ENCODE peak calls at places on chromosomes 5 and 9, in four cellular contexts. H is HepG2, X is HCT116, C is SK-N-SH. R is an unnamed sample.

GRCh38 chr5:135139397-135140134 is 105.5 kb upstream of the PITX1 start:
- DNase-seq in X (peak), C (no peak), H (peak), R (no peak)

GRCh38 chr5:137753227-137753985 is 757 bp downstream of the HNRNPA0 start:
- DNase-seq in H (no peak), C (peak), X (no peak), R (no peak)

GRCh38 chr5:191036-191948 is at the start of gene LRRC14B:
- DNase-seq in X (no peak), C (no peak), H (no peak), R (peak)

GRCh38 chr9:36204906-36205547 is 14.3 kb downstream of the CLTA start:
- DNase-seq in X (no peak), H (no peak), C (peak), R (peak)

GRCh38 chr5:14415516-14416074 is 166.0 kb upstream of the OTULINL start:
- DNase-seq in H (no peak), X (no peak), C (no peak), R (no peak)

GRCh38 chr5:56549096-56549886 is 266.1 kb upstream of the MAP3K1 start:
- DNase-seq in H (no peak), C (no peak), X (no peak), R (no peak)

GRCh38 chr5:95644351-95645042 is 2.1 kb upstream of the RFESD start:
- DNase-seq in C (peak), X (peak), H (peak), R (peak)

GRCh38 chr5:142621227-142621626 is 64.7 kb downstream of the FGF1 start:
- DNase-seq in C (no peak), H (no peak), X (no peak), R (no peak)

GRCh38 chr5:64384761-64385160 is 121.1 kb upstream of the RGS7BP start:
- DNase-seq in C (peak), H (peak), X (peak), R (peak)

GRCh38 chr5:102865510-102866314 is 110.6 kb downstream of the PAM start:
- DNase-seq in X (peak), C (peak), H (no peak), R (peak)

GRCh38 chr9:36149197-36149596 is 12.7 kb downstream of the GLIPR2 start:
- DNase-seq in C (peak), X (no peak), H (no peak), R (no peak)

DNA sequence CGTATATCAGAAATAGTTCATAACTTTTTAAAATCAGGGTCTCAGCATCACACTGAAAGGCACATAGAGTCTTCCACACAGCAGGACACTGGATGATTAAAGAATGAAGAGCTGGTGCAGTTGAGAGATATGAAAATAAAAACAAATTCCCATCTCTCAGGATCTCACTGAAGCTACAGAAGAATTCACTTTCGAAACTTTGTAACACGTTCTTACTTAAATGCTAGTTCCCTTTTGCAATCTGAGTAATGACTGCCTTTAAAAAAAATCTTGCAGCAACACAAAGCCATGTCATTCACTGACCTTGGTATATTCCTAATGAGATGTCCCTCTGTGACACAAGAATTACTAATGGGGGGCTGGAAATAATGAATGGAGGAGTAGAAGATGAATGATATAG is 201.9 kb downstream of the GLIS3 start:
- DNase-seq in X (no peak), H (no peak), C (no peak), R (no peak)
- TF ChIP-seq JUND in X (no peak), H (no peak), C (no peak), R (no peak)

GRCh38 chr5:93644760-93645159 is 61.7 kb downstream of the NR2F1 start:
- DNase-seq in H (no peak), C (no peak), X (no peak), R (no peak)

GRCh38 chr5:93653716-93654115 is 70.7 kb downstream of the NR2F1 start:
- DNase-seq in H (no peak), X (no peak), C (no peak), R (no peak)

GRCh38 chr5:93654676-93655075 is 71.7 kb downstream of the NR2F1 start:
- DNase-seq in C (no peak), H (no peak), X (no peak), R (no peak)

DNA sequence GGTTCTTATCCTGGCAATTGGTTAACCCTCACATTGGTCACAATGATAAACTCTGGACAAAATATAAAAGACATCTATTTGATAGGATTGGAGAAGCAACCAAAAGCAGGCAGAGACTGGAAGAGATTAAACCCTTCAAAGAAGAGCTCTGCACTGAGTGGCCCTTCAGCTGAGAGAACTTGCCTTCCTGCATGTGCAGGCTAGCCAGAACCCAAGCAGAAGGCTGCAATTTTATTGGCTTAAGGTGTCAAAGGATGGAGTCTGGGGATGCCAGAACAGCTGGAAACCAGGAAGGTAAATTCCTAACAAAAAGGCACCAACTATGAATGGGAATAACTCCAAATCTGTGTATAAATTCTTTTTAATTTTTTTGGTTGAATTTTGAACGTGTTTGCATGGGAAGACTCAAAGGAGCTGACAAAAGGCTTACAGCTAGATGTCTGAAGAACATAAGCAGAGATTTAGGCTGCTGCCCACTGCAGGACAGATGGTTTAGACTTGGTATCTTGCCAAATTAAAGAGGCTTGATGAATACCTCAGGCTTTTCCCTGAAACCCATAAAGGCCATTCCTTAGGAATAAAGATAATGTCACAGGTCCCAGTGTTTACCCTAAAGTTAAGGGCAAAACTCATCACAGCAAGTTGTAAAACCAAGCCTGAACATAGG is 66.3 kb downstream of the NR2F1 start:
- DNase-seq in X (no peak), H (no peak), C (no peak), R (no peak)
- TF ChIP-seq JUND in X (no peak), H (no peak), C (no peak), R (no peak)

DNA sequence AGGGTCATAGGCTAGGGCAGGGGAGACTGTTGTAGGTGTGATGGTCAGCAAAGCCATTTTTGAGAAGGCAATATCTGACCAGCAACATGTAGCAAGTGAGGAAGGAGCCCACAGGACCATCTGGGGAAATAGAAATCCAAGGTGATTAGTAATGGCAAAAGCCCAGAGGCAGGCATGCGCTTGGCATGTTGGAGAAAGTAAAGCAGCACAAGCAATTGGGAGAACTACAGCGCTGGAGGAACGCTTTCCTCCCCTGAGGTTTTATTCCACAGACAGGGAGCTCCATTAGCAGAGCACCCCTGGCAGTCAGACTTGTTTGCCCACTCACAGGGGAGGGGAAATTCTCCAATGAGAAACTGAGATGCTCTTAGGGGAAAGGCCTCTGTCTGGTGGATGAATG is 54.8 kb upstream of the FOXB2 start:
- DNase-seq in H (no peak), X (no peak), C (no peak), R (no peak)
- TF ChIP-seq JUND in H (no peak), X (no peak), C (no peak), R (no peak)

GRCh38 chr5:4777435-4777834 is 362.7 kb upstream of the ADAMTS16 start:
- DNase-seq in H (no peak), C (no peak), X (no peak), R (no peak)

GRCh38 chr5:4785971-4786370 is 354.2 kb upstream of the ADAMTS16 start:
- DNase-seq in H (no peak), C (no peak), X (no peak), R (no peak)

GRCh38 chr5:4781312-4781711 is 358.8 kb upstream of the ADAMTS16 start:
- DNase-seq in X (no peak), C (no peak), H (no peak), R (no peak)
- TF ChIP-seq JUND in X (no peak), C (no peak), H (no peak), R (no peak)

DNA sequence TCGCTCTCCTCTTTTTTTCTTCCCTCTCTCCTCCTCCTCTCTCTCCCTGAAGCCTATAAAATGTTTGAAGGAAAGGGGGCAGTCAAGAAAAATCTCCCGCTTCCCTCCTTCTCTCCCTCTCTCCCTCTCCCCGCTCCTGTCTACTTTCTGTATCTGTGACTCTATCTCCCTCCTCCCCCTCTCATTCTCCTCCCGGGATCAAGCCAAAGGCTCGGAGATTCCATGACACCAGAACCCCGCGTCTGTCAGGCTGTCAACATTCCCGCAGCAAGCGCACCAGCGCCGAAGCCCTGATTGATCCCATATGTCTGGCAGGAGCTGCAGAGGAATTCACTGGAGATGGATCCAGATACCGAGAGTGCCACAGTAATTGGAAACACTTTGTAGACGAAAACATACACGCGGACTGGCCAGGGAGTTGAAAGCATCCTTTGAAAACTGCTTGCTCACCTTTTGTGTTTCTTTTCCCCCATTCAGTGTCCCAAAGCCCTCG is 268 bp upstream of the SVEP1 start:
- DNase-seq in X (no peak), C (peak), H (no peak), R (no peak)
- TF ChIP-seq JUND in X (no peak), C (no peak), H (no peak), R (no peak)

R was measured in T47D.